ENCODE peak calls at places on chromosomes 13 and 19, in eight cellular contexts. K, H, R, A, P, F, Y and C are unnamed samples.

GRCh38 chr19:13014101-13014920 is 19.0 kb downstream of the NFIX start:
- DNase-seq in Y (peak), F (peak), R (peak), H (no peak), P (no peak), K (no peak), A (no peak), C (peak)

GRCh38 chr13:39840201-39840600 is 184.7 kb downstream of the COG6 start:
- DNase-seq in F (no peak), H (no peak), R (no peak), P (no peak), Y (no peak), K (no peak), A (no peak), C (no peak)

GRCh38 chr13:50707533-50708096 is 135.9 kb downstream of the DLEU7 start:
- DNase-seq in H (no peak), F (no peak), A (no peak), P (peak), R (no peak), Y (no peak), K (no peak), C (no peak)

GRCh38 chr13:94209110-94209509 is 270.4 kb downstream of the DCT start:
- DNase-seq in K (no peak), H (no peak), P (no peak), R (no peak), A (peak), F (no peak), Y (no peak), C (peak)

GRCh38 chr19:44990966-44991365 is 10.3 kb upstream of the RELB start:
- DNase-seq in P (no peak), A (no peak), H (no peak), K (no peak), R (no peak), Y (no peak), F (no peak), C (no peak)

GRCh38 chr13:20573636-20574035 is 6.7 kb downstream of the IFT88 start:
- DNase-seq in K (no peak), F (no peak), A (no peak), P (no peak), Y (no peak), H (no peak), R (no peak), C (no peak)

GRCh38 chr13:112183544-112184145 is 116.7 kb downstream of the SOX1 start:
- DNase-seq in K (no peak), A (no peak), H (no peak), F (no peak), P (no peak), R (no peak), Y (no peak), C (no peak)

GRCh38 chr13:23695711-23696512 is 125.7 kb downstream of the TNFRSF19 start:
- DNase-seq in R (no peak), F (no peak), K (no peak), P (no peak), A (no peak), Y (no peak), H (peak), C (no peak)

GRCh38 chr19:39296906-39297305 is 699 bp downstream of the IFNL1 start:
- DNase-seq in K (no peak), F (no peak), Y (peak), R (no peak), H (no peak), A (no peak), P (no peak), C (no peak)

GRCh38 chr13:83355042-83355441 is 527.2 kb downstream of the SLITRK1 start:
- DNase-seq in F (no peak), K (no peak), A (no peak), H (no peak), R (no peak), Y (no peak), P (no peak), C (no peak)

GRCh38 chr19:57978586-57979289 is 4.4 kb upstream of the C19orf18 start:
- DNase-seq in P (no peak), R (no peak), K (no peak), F (no peak), H (no peak), Y (no peak), A (peak), C (peak)

GRCh38 chr13:113138792-113139551 is 16.4 kb downstream of the F10 start:
- DNase-seq in H (no peak), F (no peak), K (peak), R (no peak), Y (peak), A (no peak), P (peak), C (no peak)

GRCh38 chr19:7789447-7789846 is 26.4 kb downstream of the CLEC4M start:
- DNase-seq in F (no peak), H (no peak), R (no peak), A (no peak), Y (no peak), K (no peak), P (no peak), C (no peak)

GRCh38 chr13:45441633-45442032 is 23.1 kb upstream of the COG3 start:
- DNase-seq in H (no peak), Y (peak), R (no peak), K (no peak), F (peak), A (peak), P (peak), C (peak)

GRCh38 chr13:45492538-45492937 is 27.8 kb downstream of the COG3 start:
- DNase-seq in H (no peak), Y (no peak), F (peak), P (no peak), A (no peak), R (no peak), K (no peak), C (peak)

GRCh38 chr13:93927431-93927830 is 552.1 kb downstream of the DCT start:
- DNase-seq in P (no peak), Y (no peak), A (no peak), K (no peak), F (no peak), H (no peak), R (no peak), C (no peak)

GRCh38 chr13:57644106-57644505 is 12.6 kb downstream of the PCDH17 start:
- DNase-seq in R (no peak), K (no peak), P (no peak), A (no peak), Y (no peak), F (no peak), H (no peak), C (no peak)

GRCh38 chr19:6738726-6739389 is 622 bp upstream of the TRIP10 start:
- DNase-seq in F (no peak), A (peak), R (peak), K (no peak), Y (peak), H (no peak), P (peak), C (peak)

GRCh38 chr19:31139871-31140505 is 209.2 kb downstream of the TSHZ3 start:
- DNase-seq in K (no peak), Y (no peak), A (peak), F (peak), R (no peak), H (no peak), P (no peak), C (peak)

GRCh38 chr19:29804493-29804892 is 7.3 kb upstream of the CCNE1 start:
- DNase-seq in P (peak), F (no peak), H (no peak), A (no peak), K (no peak), Y (no peak), R (no peak), C (no peak)

GRCh38 chr13:74006666-74007065 is 127.5 kb downstream of the KLF12 start:
- DNase-seq in Y (no peak), H (no peak), A (no peak), F (no peak), P (no peak), K (no peak), R (no peak), C (no peak)

GRCh38 chr19:51468545-51468920 is 9.8 kb upstream of the CEACAM18 start:
- DNase-seq in K (no peak), P (no peak), F (no peak), Y (peak), H (no peak), A (no peak), R (no peak), C (no peak)

GRCh38 chr19:29640231-29640630 is 25.0 kb upstream of the PLEKHF1 start:
- DNase-seq in K (no peak), A (no peak), Y (no peak), H (no peak), R (no peak), F (no peak), P (no peak), C (no peak)

GRCh38 chr19:13299838-13300237 is 149.6 kb downstream of the IER2 start:
- DNase-seq in A (no peak), P (no peak), R (no peak), K (no peak), F (no peak), H (no peak), Y (no peak), C (no peak)

GRCh38 chr13:106350208-106350607 is 185.3 kb downstream of the EFNB2 start:
- DNase-seq in H (no peak), K (no peak), F (no peak), R (no peak), P (no peak), A (no peak), Y (no peak), C (no peak)

GRCh38 chr13:74024314-74024713 is 109.9 kb downstream of the KLF12 start:
- DNase-seq in Y (no peak), A (no peak), P (no peak), F (no peak), H (no peak), R (no peak), K (no peak), C (no peak)

GRCh38 chr13:79404985-79405384 is 1.1 kb downstream of the RBM26 start:
- DNase-seq in R (no peak), K (no peak), F (no peak), Y (no peak), A (peak), H (no peak), P (peak), C (no peak)

GRCh38 chr13:71704650-71705049 is 162.4 kb downstream of the DACH1 start:
- DNase-seq in P (no peak), K (no peak), F (no peak), H (no peak), R (no peak), Y (no peak), A (no peak), C (peak)

GRCh38 chr19:11530432-11530831 is 1.5 kb upstream of the ECSIT start:
- DNase-seq in K (no peak), Y (peak), A (peak), H (no peak), R (peak), F (peak), P (peak), C (peak)

GRCh38 chr13:47474845-47475244 is 526.2 kb downstream of the SUCLA2 start:
- DNase-seq in A (no peak), K (no peak), P (no peak), H (no peak), F (no peak), Y (no peak), R (no peak), C (no peak)

GRCh38 chr19:3185482-3186376 is at the start of gene NCLN:
- DNase-seq in K (peak), H (peak), P (peak), A (peak), F (peak), R (peak), Y (peak), C (peak)
- TF ChIP-seq CTCF in K (no peak), H (no peak), P (no peak), A (no peak), F (no peak), R (no peak), Y (no peak), C (no peak)

GRCh38 chr13:69690999-69691398 is 416.6 kb upstream of the ATXN8OS start:
- DNase-seq in R (no peak), Y (no peak), K (no peak), A (no peak), H (no peak), F (no peak), P (no peak), C (no peak)
- TF ChIP-seq CTCF in R (no peak), Y (no peak), K (no peak), A (no peak), H (no peak), F (no peak), P (no peak), C (no peak)

GRCh38 chr19:15123031-15123890 is 16.1 kb downstream of the SYDE1 start:
- DNase-seq in A (no peak), P (no peak), Y (no peak), F (no peak), H (no peak), R (no peak), K (no peak), C (no peak)

GRCh38 chr19:15126511-15126910 is 19.3 kb downstream of the SYDE1 start:
- DNase-seq in A (no peak), Y (no peak), P (no peak), H (no peak), F (no peak), R (no peak), K (no peak), C (no peak)

GRCh38 chr19:15124572-15125231 is 17.5 kb downstream of the SYDE1 start:
- DNase-seq in R (no peak), P (no peak), K (peak), F (no peak), H (no peak), A (peak), Y (peak), C (no peak)

GRCh38 chr19:15123900-15124299 is 16.7 kb downstream of the SYDE1 start:
- DNase-seq in H (no peak), K (no peak), A (peak), F (peak), R (no peak), P (no peak), Y (no peak), C (peak)

DNA sequence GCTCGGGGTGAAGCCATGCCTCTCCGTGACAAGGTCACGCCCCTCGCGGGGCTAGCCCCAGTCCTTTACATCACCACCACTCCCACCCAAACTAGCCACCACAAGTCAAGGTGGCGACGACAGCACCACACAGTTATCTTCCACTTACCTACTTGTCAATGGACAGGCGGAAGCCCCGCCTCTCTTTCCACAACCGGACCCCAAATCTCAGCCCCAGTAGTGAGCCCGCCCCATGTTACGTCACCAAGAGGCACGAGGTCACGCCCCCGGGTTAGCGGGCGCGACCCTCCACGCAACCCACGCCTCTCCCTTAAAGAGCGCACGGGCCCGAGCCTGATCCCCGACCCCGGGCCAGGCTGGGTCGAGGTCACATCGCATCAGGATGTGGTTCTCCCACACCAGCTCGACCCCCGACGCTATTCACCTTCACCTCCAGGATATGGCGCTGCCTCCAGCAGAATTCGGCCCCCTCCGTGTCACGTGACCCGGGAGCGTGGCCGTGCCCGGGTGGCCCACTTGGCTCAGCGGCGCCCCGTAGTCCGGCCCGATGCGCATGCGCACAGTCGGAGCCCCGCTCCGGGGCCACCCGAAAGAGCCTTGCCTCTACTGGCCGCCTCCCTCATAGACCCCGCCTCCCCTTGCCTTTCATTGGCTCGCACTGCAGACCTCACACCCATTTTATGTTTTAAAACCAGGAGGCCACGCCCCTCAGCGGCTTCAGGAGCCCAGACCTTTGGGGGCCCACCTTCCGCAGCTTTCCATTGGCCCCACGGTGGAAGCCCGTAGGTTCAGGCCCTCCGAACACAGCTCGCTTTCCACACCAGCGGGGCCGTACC is 18.2 kb downstream of the SYDE1 start:
- DNase-seq in K (peak), A (peak), Y (peak), R (peak), P (peak), F (peak), H (peak), C (peak)
- TF ChIP-seq CTCF in K (peak), A (peak), Y (no peak), R (no peak), P (no peak), F (no peak), H (no peak), C (no peak)

DNA sequence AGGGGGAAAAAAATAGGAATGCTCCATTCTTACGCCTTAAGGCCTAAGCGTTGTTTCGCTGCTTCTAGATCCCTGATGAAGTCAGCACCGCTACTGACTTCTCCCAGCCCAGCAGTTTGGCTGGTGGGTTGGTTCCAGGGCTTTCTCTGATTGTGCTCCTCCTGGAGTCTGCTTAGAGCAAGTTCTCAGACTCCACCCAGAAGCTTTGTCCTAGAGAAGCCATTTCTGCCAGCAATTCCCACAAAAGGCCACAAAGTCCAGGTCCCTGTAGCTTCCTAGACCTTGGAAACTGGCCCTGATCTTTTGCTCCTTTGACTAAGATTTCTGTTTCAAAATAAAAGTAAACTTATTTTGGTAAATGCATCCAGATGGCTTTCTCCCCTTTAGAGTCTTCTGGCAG is 65.4 kb downstream of the KCTD12 start:
- DNase-seq in K (no peak), H (no peak), A (no peak), F (peak), P (no peak), R (peak), Y (peak), C (peak)
- TF ChIP-seq CTCF in K (no peak), H (no peak), A (no peak), F (peak), P (no peak), R (no peak), Y (no peak), C (peak)

DNA sequence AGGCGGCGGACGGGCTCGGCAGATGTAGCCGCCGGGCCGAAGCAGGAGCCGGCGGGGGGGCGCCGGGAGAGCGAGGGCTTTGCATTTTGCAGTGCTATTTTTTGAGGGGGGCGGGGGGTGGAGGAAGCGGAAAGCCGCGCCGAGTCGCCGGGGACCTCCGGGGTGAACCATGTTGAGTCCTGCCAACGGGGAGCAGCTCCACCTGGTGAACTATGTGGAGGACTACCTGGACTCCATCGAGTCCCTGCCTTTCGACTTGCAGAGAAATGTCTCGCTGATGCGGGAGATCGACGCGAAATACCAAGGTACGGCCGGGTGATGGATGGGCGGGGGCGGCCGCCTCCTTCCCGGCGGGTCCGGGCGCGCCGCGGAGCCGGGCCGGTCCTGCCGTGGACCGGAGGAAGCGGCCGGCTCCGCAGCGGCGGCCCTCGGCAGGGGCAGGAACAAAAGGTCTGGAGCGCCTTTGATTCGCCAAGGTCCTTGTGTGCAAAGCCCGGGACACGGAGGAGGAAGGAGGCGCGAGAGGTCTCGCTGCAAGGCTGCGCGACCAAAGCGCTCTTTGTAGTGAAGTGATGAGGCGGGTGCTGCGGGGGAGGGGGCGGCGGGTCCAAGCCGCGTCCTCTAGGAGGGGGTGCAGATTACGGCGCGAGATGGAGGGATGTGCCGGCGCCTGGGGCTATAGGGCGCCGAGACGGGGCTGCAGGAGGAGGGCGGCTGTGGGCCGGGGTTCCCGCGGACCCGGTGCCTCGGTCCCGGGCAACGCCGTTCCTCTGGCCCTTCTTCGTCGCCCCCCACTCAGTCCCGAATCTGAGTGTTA is 689 bp downstream of the ING1 start:
- DNase-seq in F (no peak), A (peak), K (peak), P (peak), R (peak), Y (peak), H (no peak), C (peak)
- TF ChIP-seq CTCF in F (peak), A (no peak), K (no peak), P (no peak), R (no peak), Y (peak), H (no peak), C (no peak)

DNA sequence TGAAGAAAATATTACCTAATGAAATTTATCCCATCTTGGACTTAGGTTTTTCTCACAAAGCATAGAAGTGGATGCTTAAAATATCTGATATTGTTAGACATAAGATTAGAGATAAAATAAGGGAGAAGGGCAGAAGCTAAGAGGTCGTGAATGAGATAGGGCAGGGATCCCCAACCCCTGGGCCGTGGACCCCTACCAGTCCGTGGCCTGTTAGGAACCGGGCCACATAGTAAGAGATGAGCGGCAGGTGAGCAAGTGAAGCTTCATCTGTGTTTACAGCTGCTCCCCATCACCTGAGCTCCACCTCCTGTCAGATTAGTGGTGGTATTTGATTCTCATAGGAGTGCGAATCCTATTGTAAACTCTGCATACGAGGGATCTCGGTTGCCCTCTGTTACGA is 202.9 kb downstream of the GPC5 start:
- DNase-seq in R (no peak), K (no peak), P (no peak), H (no peak), A (no peak), Y (no peak), F (no peak), C (no peak)
- TF ChIP-seq CTCF in R (no peak), K (no peak), P (no peak), H (no peak), A (no peak), Y (no peak), F (no peak), C (no peak)

DNA sequence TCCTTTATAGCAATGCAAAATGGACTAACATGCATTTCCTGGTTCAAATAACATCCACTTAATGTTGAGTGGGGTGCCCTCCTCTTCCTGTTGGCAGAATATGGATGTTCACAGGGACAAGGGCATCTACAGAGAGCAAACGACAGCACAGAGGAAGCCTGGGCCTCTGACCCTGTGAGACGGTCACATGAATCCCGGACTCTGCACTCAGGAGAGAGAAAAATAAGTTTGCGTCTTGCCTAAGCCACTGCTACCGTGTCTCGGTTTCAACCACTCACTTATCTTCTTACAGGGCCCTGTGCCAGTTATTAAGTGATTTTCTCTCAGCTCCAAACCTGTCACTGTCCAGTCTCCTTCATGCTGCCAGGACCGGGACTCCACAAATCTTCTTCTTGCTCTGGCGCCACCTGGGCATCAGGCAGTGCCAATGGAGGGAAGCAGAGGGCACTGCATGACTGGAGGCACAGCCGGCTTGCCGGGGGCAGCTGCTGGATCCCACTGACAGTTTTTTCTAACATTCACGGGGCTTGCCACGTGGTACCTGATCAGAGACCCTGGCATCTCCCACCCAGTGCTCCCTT is 11.8 kb downstream of the LIG1 start:
- DNase-seq in F (no peak), H (no peak), K (no peak), Y (no peak), A (no peak), P (no peak), R (no peak), C (no peak)
- TF ChIP-seq CTCF in F (no peak), H (no peak), K (no peak), Y (no peak), A (no peak), P (no peak), R (no peak), C (no peak)